ENCODE peak calls at places on chromosomes 2 and 18, in six cellular contexts. O is OCI-LY7, F is fibroblast of lung, M is uterus, J is fibroblast of pulmonary artery, H is body of pancreas. D is an unnamed sample.

GRCh38 chr2:120804446-120804845 is 68.8 kb downstream of the GLI2 start:
- DNase-seq in H (no peak), J (no peak), F (no peak), O (no peak), M (no peak), D (no peak)

GRCh38 chr2:112834379-112835014 is 2.1 kb downstream of the IL1B start:
- DNase-seq in O (no peak), M (no peak), F (no peak), J (peak; percentile 66), H (peak; percentile 73), D (peak; percentile 63)

GRCh38 chr2:46304635-46305034 is 7.4 kb downstream of the EPAS1 start:
- DNase-seq in J (no peak), H (no peak), F (no peak), M (no peak), O (no peak), D (no peak)

GRCh38 chr2:158745067-158745865 is 49.9 kb upstream of the DAPL1 start:
- DNase-seq in M (peak; percentile 58), J (peak; percentile 82), F (peak; percentile 78), O (peak; percentile 56), H (peak; percentile 45), D (peak; percentile 82)

GRCh38 chr18:74310411-74310810 is 5.2 kb upstream of the C18orf63 start:
- DNase-seq in M (no peak), O (peak; percentile 7), F (peak; percentile 38), H (no peak), J (peak; percentile 64), D (peak; percentile 60)

GRCh38 chr2:38184964-38185603 is 109.1 kb upstream of the CYP1B1 start:
- DNase-seq in H (no peak), M (no peak), O (peak; percentile 4), J (peak; percentile 55), F (peak; percentile 63), D (peak; percentile 63)

GRCh38 chr2:191051825-191052778 is 38.1 kb upstream of the STAT1 start:
- DNase-seq in H (no peak), F (peak; percentile 71), O (peak; percentile 61), M (no peak), J (peak; percentile 79), D (peak; percentile 82)

GRCh38 chr2:230023313-230023712 is 45.4 kb downstream of the SLC16A14 start:
- DNase-seq in O (no peak), F (no peak), M (no peak), H (no peak), J (no peak), D (no peak)

GRCh38 chr2:7744827-7745226 is 827.6 kb downstream of the RNF144A start:
- DNase-seq in O (no peak), F (no peak), J (no peak), M (no peak), H (no peak), D (no peak)

GRCh38 chr18:21179590-21180220 is 62.3 kb upstream of the GREB1L start:
- DNase-seq in O (peak; percentile 79), M (peak; percentile 57), F (peak; percentile 77), H (peak; percentile 37), J (peak; percentile 82), D (peak; percentile 82)

GRCh38 chr2:33949371-33949770 is 350.3 kb upstream of the FAM98A start:
- DNase-seq in J (no peak), M (no peak), H (no peak), O (no peak), F (no peak), D (no peak)

GRCh38 chr2:46338674-46339073 is 41.5 kb downstream of the EPAS1 start:
- DNase-seq in J (no peak), F (no peak), O (no peak), M (no peak), H (peak; percentile 58), D (no peak)

GRCh38 chr2:149741646-149742045 is 154.1 kb upstream of the MMADHC start:
- DNase-seq in F (peak; percentile 79), J (peak; percentile 86), O (no peak), M (no peak), H (no peak), D (peak; percentile 87)

GRCh38 chr2:72115361-72116080 is 32.1 kb downstream of the CYP26B1 start:
- DNase-seq in J (peak; percentile 69), H (no peak), O (no peak), M (no peak), F (peak; percentile 82), D (peak; percentile 68)

GRCh38 chr18:28960146-28960545 is 783.2 kb upstream of the CDH2 start:
- DNase-seq in F (peak; percentile 46), J (peak; percentile 43), O (no peak), M (no peak), H (no peak), D (peak; percentile 31)

GRCh38 chr2:239194731-239195317 is 206.0 kb downstream of the HDAC4 start:
- DNase-seq in F (no peak), J (no peak), O (no peak), H (peak; percentile 7), M (peak; percentile 13), D (no peak)

GRCh38 chr2:54894467-54894866 is 155.8 kb downstream of the RTN4 start:
- DNase-seq in O (no peak), H (no peak), J (peak; percentile 37), M (no peak), F (no peak), D (no peak)

GRCh38 chr2:12451726-12452125 is 265.0 kb upstream of the TRIB2 start:
- DNase-seq in J (peak; percentile 51), H (no peak), O (no peak), M (no peak), F (no peak), D (peak; percentile 65)
- H3K4me3 ChIP-seq in J (no peak overlapping the region), H (no peak overlapping the region), O (no peak overlapping the region), M (no peak overlapping the region), F (peak overlapping the region; percentile 43), D (no peak overlapping the region)

GRCh38 chr2:64311948-64312621 is 141.9 kb upstream of the LGALSL start:
- DNase-seq in M (peak; percentile 71), F (peak; percentile 83), O (peak; percentile 59), J (peak; percentile 98), H (peak; percentile 86), D (peak; percentile 97)

GRCh38 chr2:64313311-64313710 is 140.7 kb upstream of the LGALSL start:
- DNase-seq in O (no peak), F (no peak), J (no peak), M (no peak), H (no peak), D (no peak)

GRCh38 chr2:64315561-64315960 is 138.4 kb upstream of the LGALSL start:
- DNase-seq in H (no peak), F (no peak), J (no peak), M (no peak), O (no peak), D (no peak)

GRCh38 chr2:64311191-64311910 is 142.6 kb upstream of the LGALSL start:
- DNase-seq in O (no peak), F (no peak), H (no peak), J (no peak), M (no peak), D (no peak)

DNA sequence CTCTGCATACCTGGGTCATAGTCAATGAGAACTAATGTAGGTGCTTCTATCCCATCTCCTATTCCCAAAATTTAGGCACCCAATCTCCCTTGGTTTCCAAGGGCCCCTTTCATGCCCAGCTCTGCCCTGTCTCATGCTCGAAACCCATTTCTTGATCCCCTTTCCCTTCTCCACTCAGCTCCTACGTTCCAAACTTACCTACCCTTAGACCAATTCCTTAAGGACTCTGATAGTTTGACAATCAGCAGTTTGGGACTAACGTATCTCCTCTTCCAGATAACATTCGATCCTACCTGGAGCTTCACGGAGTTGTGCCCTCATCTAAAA is 141.4 kb upstream of the LGALSL start:
- DNase-seq in J (no peak), M (no peak), H (no peak), F (no peak), O (no peak), D (no peak)
- TF ChIP-seq CTCF in J (no peak), M (no peak), H (no peak), F (no peak), O (peak; percentile 4), D (no peak)

GRCh38 chr2:154247503-154247902 is 375.8 kb downstream of the GALNT13 start:
- DNase-seq in O (no peak), H (no peak), J (no peak), F (no peak), M (no peak), D (no peak)
- H3K4me3 ChIP-seq in O (no peak overlapping the region), H (no peak overlapping the region), J (no peak overlapping the region), F (no peak overlapping the region), M (no peak overlapping the region), D (no peak overlapping the region)

GRCh38 chr2:227033471-227034148 is 130.4 kb downstream of the COL4A4 start:
- DNase-seq in O (peak; percentile 37), J (peak; percentile 54), H (peak; percentile 71), F (peak; percentile 44), M (no peak), D (peak; percentile 70)
- TF ChIP-seq CTCF in O (peak; percentile 87), J (peak; percentile 87), H (peak; percentile 68), F (peak; percentile 76), M (no peak), D (peak; percentile 87)

GRCh38 chr2:180191352-180192124 is 184.4 kb upstream of the CWC22 start:
- DNase-seq in F (peak; percentile 78), O (no peak), J (peak; percentile 51), H (no peak), M (no peak), D (peak; percentile 51)

GRCh38 chr2:180190851-180191250 is 183.8 kb upstream of the CWC22 start:
- DNase-seq in F (no peak), O (no peak), J (no peak), M (no peak), H (no peak), D (no peak)

GRCh38 chr2:180195847-180196246 is 188.8 kb upstream of the CWC22 start:
- DNase-seq in M (no peak), O (no peak), J (no peak), H (no peak), F (no peak), D (no peak)

DNA sequence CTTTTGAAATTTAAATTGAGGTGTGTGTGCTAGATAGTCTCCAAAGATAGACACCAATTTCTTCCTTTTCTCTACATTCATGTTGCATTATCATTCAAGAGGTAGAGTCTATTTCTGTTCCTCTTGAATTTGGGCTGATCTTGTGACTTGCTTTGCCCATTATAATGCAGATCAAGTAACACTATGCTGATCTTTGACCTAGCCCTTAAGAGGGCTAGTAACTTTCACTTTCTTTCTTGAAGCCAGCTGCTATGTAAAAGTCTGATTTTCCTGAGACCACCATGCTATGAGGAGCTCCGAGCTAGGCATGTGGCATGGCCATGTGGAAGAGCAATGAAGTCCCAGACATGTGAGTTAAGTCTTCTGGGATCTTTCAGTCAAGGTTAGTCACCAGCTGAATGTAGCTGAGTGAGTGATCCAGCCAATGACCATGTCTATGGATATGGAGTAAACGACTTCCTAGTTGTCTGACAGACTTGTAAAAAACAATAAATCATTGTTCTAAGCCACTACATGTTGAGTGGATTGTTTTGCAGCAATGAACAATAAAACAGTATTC is 189.4 kb upstream of the CWC22 start:
- DNase-seq in H (no peak), O (no peak), M (no peak), J (no peak), F (no peak), D (peak; percentile 13)
- H3K4me3 ChIP-seq in H (no peak overlapping the region), O (no peak overlapping the region), M (no peak overlapping the region), J (no peak overlapping the region), F (no peak overlapping the region), D (no peak overlapping the region)

GRCh38 chr2:206780671-206781070 is 15.3 kb downstream of the FASTKD2 start:
- DNase-seq in O (no peak), J (no peak), M (no peak), F (no peak), H (no peak), D (no peak)

GRCh38 chr2:206784559-206785353 is 19.4 kb downstream of the FASTKD2 start:
- DNase-seq in J (no peak), F (no peak), H (no peak), M (no peak), O (no peak), D (no peak)

GRCh38 chr2:206783718-206784117 is 18.3 kb downstream of the FASTKD2 start:
- DNase-seq in O (no peak), F (no peak), H (no peak), J (peak; percentile 26), M (no peak), D (peak; percentile 36)
- TF ChIP-seq CTCF in O (peak; percentile 61), F (peak; percentile 56), H (no peak), J (peak; percentile 60), M (no peak), D (peak; percentile 65)